ENCODE peak calls at places on chromosome 14, in five cellular contexts. G is tibial artery, J is aorta, P is mesenchymal stem cell, B is GM23248. L is an unnamed sample. For H3K4me1 and H3K36me3, the result is how much of the 10 kb centered on the place peaks cover.

GRCh38 chr14:80446356-80446755 is 235.1 kb upstream of the DIO2 start:
- DNase-seq in P (peak), J (no peak), B (peak), G (no peak), L (no peak)

GRCh38 chr14:91858536-91859275 is 8.6 kb downstream of the TC2N start:
- DNase-seq in B (peak), G (no peak), J (no peak), P (peak), L (no peak)

GRCh38 chr14:65035049-65035448 is 48.4 kb downstream of the FNTB start:
- DNase-seq in P (no peak), G (peak), B (no peak), J (peak), L (no peak)

GRCh38 chr14:101501858-101502615 is 59.3 kb upstream of the DIO3 start:
- DNase-seq in P (no peak), G (peak), J (no peak), B (no peak), L (no peak)

GRCh38 chr14:85565862-85566296 is 35.9 kb downstream of the FLRT2 start:
- DNase-seq in B (peak), J (no peak), P (peak), G (no peak), L (no peak)

GRCh38 chr14:64388533-64389243 is 535 bp downstream of the MTHFD1 start:
- DNase-seq in J (no peak), B (peak), P (peak), G (no peak), L (no peak)

GRCh38 chr14:87944987-87945604 is 47.9 kb downstream of the GALC start:
- DNase-seq in B (peak), G (no peak), J (no peak), P (peak), L (peak)

GRCh38 chr14:99235578-99235977 is 36.4 kb downstream of the BCL11B start:
- DNase-seq in J (no peak), P (no peak), G (no peak), B (no peak), L (no peak)

GRCh38 chr14:102927346-102927877 is 4.9 kb downstream of the AMN start:
- DNase-seq in J (no peak), P (no peak), B (no peak), G (no peak), L (no peak)

GRCh38 chr14:96268426-96269358 is 12.7 kb downstream of the BDKRB1 start:
- DNase-seq in G (no peak), P (peak), B (peak), J (peak), L (no peak)

GRCh38 chr14:65318636-65319506 is 93.7 kb upstream of the FUT8 start:
- DNase-seq in G (no peak), B (no peak), P (no peak), J (no peak), L (no peak)

GRCh38 chr14:68780358-68781160 is 12.3 kb downstream of the ZFP36L1 start:
- DNase-seq in J (peak), G (peak), B (peak), P (peak), L (no peak)

GRCh38 chr14:74333909-74334308 is 14.4 kb upstream of the VRTN start:
- DNase-seq in G (no peak), P (peak), J (no peak), B (peak), L (no peak)

GRCh38 chr14:100348253-100348729 is 25.2 kb downstream of the SLC25A47 start:
- DNase-seq in J (no peak), P (no peak), B (no peak), G (no peak), L (no peak)

GRCh38 chr14:38500125-38500524 is 244.2 kb upstream of the CLEC14A start:
- DNase-seq in J (no peak), G (no peak), P (no peak), B (no peak), L (no peak)

GRCh38 chr14:75653563-75653962 is 7.1 kb downstream of the ERG28 start:
- DNase-seq in G (no peak), P (no peak), J (no peak), B (no peak), L (no peak)

GRCh38 chr14:56339855-56340701 is 221.9 kb downstream of the PELI2 start:
- DNase-seq in G (peak), B (peak), P (peak), J (peak), L (peak)

GRCh38 chr14:97575677-97576076 is 778.5 kb downstream of the VRK1 start:
- DNase-seq in G (no peak), B (no peak), P (no peak), J (no peak), L (no peak)

GRCh38 chr14:90263748-90264449 is 7.5 kb downstream of the PSMC1 start:
- DNase-seq in G (no peak), P (no peak), J (no peak), B (no peak), L (no peak)

DNA sequence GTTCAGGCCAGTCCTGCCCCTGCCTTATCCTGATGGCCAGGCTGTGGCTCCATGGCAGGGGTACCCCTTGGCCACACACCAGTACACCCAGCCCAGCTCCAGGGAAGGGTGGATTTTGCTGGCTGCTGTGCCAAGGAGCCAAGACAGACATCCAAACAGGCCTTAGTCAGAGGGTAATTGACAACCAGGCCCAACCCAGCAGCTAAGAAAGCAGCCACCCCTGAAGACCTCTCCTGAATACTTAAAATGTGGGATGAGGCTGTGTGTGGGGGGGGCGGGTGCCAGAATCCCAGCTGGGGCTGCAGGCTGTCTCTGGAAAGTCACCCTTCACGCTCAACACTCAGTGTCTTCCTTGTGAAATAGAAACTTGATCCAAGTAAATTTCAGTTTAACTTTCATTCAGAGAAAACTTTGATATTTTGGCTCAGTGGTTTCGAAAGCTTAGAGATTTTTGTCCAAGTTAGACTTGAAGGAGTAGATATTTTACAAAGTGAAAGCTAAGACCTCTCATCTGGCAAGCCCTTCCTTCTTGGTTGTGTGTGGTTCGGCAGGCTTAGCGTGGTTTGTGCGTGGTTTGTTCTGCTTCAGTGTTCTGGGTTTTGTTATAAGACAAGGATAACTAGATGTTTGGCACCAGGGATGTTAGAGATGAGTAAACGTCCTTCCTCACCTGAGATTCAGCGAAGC is 5.1 kb downstream of the PAPLN start:
- DNase-seq in B (no peak), G (no peak), J (peak), P (no peak), L (no peak)
- H3K4me1 ChIP-seq in B (under half), G (under half), J (under half), P (half or more), L (under half)

GRCh38 chr14:89259951-89260350 is 157.1 kb downstream of the FOXN3 start:
- DNase-seq in J (no peak), B (no peak), G (no peak), P (no peak), L (no peak)

GRCh38 chr14:89264196-89264800 is 152.7 kb downstream of the FOXN3 start:
- DNase-seq in G (no peak), J (no peak), P (no peak), B (no peak), L (no peak)

GRCh38 chr14:89258728-89259273 is 158.2 kb downstream of the FOXN3 start:
- DNase-seq in J (no peak), B (no peak), G (no peak), P (no peak), L (no peak)

GRCh38 chr14:89262041-89262440 is 155.0 kb downstream of the FOXN3 start:
- DNase-seq in J (no peak), B (no peak), P (no peak), G (no peak), L (no peak)

DNA sequence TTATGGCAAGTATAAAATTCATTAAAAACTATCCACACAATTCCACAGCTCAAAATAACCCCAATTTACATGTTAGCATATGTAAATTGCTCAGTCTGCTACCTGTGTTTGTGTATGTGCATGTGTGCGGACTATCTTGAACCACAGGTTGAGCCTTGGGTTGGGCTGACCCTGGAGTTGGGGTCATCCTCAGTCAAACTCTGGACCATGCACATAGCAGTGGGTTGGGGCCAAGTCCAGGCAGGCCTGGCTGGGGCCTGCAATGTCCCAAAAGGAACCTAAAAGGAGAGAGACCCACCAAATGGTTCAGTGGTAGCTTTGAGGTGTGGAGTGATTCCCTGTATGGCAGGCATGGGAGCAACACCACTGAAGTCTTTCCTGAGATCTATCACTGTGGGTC is 156.1 kb downstream of the FOXN3 start:
- DNase-seq in J (no peak), G (no peak), P (no peak), B (no peak), L (no peak)
- H3K36me3 ChIP-seq in J (under half), G (under half), P (under half), B (under half), L (under half)

GRCh38 chr14:23548351-23549318 is 2.9 kb downstream of the ZFHX2 start:
- DNase-seq in B (peak), G (no peak), J (no peak), P (no peak), L (no peak)
- H3K4me3 ChIP-seq in B (no peak), G (no peak), J (no peak), P (no peak), L (no peak)

DNA sequence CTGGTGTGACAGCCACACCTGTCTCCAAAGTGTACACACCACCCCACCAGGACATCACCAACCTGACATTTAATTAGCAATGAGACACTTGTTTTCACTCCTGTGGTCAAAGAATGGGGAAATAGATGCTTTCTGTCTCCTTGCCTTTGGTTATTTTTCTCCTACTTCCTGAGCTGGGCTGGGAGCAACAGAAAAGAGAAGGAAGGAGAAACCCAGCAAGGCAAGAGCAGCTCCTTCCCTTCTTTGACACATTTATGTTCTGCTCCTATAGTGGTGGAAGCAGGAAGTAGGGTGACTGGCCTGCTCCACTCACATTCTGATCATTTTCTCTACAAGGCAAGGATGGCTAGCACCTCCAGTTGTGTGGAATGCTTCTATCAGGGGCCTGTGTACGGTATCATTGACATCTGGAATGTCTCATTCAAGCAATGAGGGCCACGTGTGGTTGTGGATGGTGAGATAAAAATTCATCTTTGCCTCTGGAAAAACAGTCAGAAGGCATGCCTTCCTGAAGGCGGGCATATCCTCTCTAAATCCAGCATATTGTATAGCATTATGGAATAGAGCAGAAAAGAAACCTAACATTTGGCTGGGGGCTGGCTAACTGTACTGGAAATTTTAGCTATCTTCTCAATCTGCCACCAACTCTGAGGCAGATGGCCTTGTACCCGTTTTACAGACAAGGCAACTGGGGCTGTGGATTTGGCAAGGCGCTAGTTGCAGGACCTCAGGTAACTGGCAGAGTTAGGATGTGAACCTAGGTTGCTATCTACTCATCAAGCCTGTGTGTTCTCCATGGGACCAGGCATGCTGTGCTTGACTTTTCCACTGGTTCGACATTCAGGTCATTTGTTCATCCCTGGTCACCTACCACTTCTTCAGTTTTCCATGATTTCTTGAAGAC is 24.7 kb upstream of the LGALS3 start:
- DNase-seq in B (no peak), G (no peak), J (no peak), P (no peak), L (no peak)
- H3K4me1 ChIP-seq in B (half or more), G (half or more), J (under half), P (under half), L (under half)

L was measured in HAP-1.